ENCODE peak calls at places on chromosomes 11 and 22, in eight cellular contexts. One of them, this sample, is unnamed.

GRCh38 chr22:20464096-20464614 is 26.5 kb upstream of the SCARF2 start:
- DNase-seq in brain microvascular endothelial cell: no peak
- DNase-seq in AG04450: no peak
- DNase-seq in endothelial cell: no peak
- DNase-seq in A549: no peak
- DNase-seq in dorsolateral prefrontal cortex: no peak
- DNase-seq in right atrium auricular region: no peak
- DNase-seq in fibroblast of lung: no peak
- DNase-seq in this sample: no peak

GRCh38 chr22:42344391-42344861 is 74.0 kb upstream of the TCF20 start:
- DNase-seq in brain microvascular endothelial cell: peak
- DNase-seq in AG04450: no peak
- DNase-seq in endothelial cell: no peak
- DNase-seq in A549: no peak
- DNase-seq in dorsolateral prefrontal cortex: peak
- DNase-seq in right atrium auricular region: no peak
- DNase-seq in fibroblast of lung: peak
- DNase-seq in this sample: no peak

GRCh38 chr11:102886999-102887398 is 12.2 kb upstream of the MMP12 start:
- DNase-seq in brain microvascular endothelial cell: no peak
- DNase-seq in AG04450: no peak
- DNase-seq in endothelial cell: no peak
- DNase-seq in A549: no peak
- DNase-seq in dorsolateral prefrontal cortex: no peak
- DNase-seq in right atrium auricular region: no peak
- DNase-seq in fibroblast of lung: no peak
- DNase-seq in this sample: no peak

GRCh38 chr22:40654522-40655167 is 18.1 kb upstream of the MRTFA start:
- DNase-seq in brain microvascular endothelial cell: peak
- DNase-seq in AG04450: no peak
- DNase-seq in endothelial cell: peak
- DNase-seq in A549: peak
- DNase-seq in dorsolateral prefrontal cortex: peak
- DNase-seq in right atrium auricular region: peak
- DNase-seq in fibroblast of lung: peak
- DNase-seq in this sample: no peak

GRCh38 chr11:104151404-104152204 is 12.3 kb downstream of the PDGFD start:
- DNase-seq in brain microvascular endothelial cell: no peak
- DNase-seq in AG04450: no peak
- DNase-seq in endothelial cell: no peak
- DNase-seq in A549: no peak
- DNase-seq in dorsolateral prefrontal cortex: no peak
- DNase-seq in right atrium auricular region: no peak
- DNase-seq in fibroblast of lung: peak
- DNase-seq in this sample: no peak

GRCh38 chr11:827861-828167 is at the start of gene CRACR2B:
- DNase-seq in brain microvascular endothelial cell: no peak
- DNase-seq in AG04450: no peak
- DNase-seq in endothelial cell: no peak
- DNase-seq in A549: no peak
- DNase-seq in dorsolateral prefrontal cortex: no peak
- DNase-seq in right atrium auricular region: no peak
- DNase-seq in fibroblast of lung: no peak
- DNase-seq in this sample: no peak

GRCh38 chr11:48109046-48109666 is 107.5 kb upstream of the OR4B1 start:
- DNase-seq in brain microvascular endothelial cell: no peak
- DNase-seq in AG04450: no peak
- DNase-seq in endothelial cell: no peak
- DNase-seq in A549: peak
- DNase-seq in dorsolateral prefrontal cortex: no peak
- DNase-seq in right atrium auricular region: no peak
- DNase-seq in fibroblast of lung: peak
- DNase-seq in this sample: peak

GRCh38 chr11:96413408-96413807 is 23.6 kb downstream of the JRKL start:
- DNase-seq in brain microvascular endothelial cell: no peak
- DNase-seq in AG04450: no peak
- DNase-seq in endothelial cell: no peak
- DNase-seq in A549: no peak
- DNase-seq in dorsolateral prefrontal cortex: no peak
- DNase-seq in right atrium auricular region: no peak
- DNase-seq in fibroblast of lung: no peak
- DNase-seq in this sample: no peak

GRCh38 chr22:24813861-24814770 is 8.1 kb downstream of the SGSM1 start:
- DNase-seq in brain microvascular endothelial cell: no peak
- DNase-seq in AG04450: no peak
- DNase-seq in endothelial cell: no peak
- DNase-seq in A549: no peak
- DNase-seq in dorsolateral prefrontal cortex: no peak
- DNase-seq in right atrium auricular region: no peak
- DNase-seq in fibroblast of lung: no peak
- DNase-seq in this sample: no peak

GRCh38 chr11:33723238-33723881 is 12.9 kb downstream of the CD59 start:
- DNase-seq in brain microvascular endothelial cell: peak
- DNase-seq in AG04450: peak
- DNase-seq in endothelial cell: no peak
- DNase-seq in A549: peak
- DNase-seq in dorsolateral prefrontal cortex: no peak
- DNase-seq in right atrium auricular region: peak
- DNase-seq in fibroblast of lung: peak
- DNase-seq in this sample: no peak

GRCh38 chr11:68930991-68931855 is 27.5 kb downstream of the IGHMBP2 start:
- DNase-seq in brain microvascular endothelial cell: no peak
- DNase-seq in AG04450: no peak
- DNase-seq in endothelial cell: no peak
- DNase-seq in A549: no peak
- DNase-seq in dorsolateral prefrontal cortex: no peak
- DNase-seq in right atrium auricular region: no peak
- DNase-seq in fibroblast of lung: no peak
- DNase-seq in this sample: no peak

GRCh38 chr11:93585758-93586157 is 42.6 kb upstream of the SMCO4 start:
- DNase-seq in brain microvascular endothelial cell: peak
- DNase-seq in AG04450: peak
- DNase-seq in endothelial cell: no peak
- DNase-seq in A549: peak
- DNase-seq in dorsolateral prefrontal cortex: no peak
- DNase-seq in right atrium auricular region: no peak
- DNase-seq in fibroblast of lung: peak
- DNase-seq in this sample: no peak

GRCh38 chr11:65401073-65401802 is 14.8 kb downstream of the FRMD8 start:
- DNase-seq in brain microvascular endothelial cell: no peak
- DNase-seq in AG04450: no peak
- DNase-seq in endothelial cell: no peak
- DNase-seq in A549: no peak
- DNase-seq in dorsolateral prefrontal cortex: no peak
- DNase-seq in right atrium auricular region: no peak
- DNase-seq in fibroblast of lung: no peak
- DNase-seq in this sample: no peak

GRCh38 chr11:85718126-85718943 is 32.3 kb upstream of the CCDC89 start:
- DNase-seq in brain microvascular endothelial cell: no peak
- DNase-seq in AG04450: no peak
- DNase-seq in endothelial cell: no peak
- DNase-seq in A549: no peak
- DNase-seq in dorsolateral prefrontal cortex: no peak
- DNase-seq in right atrium auricular region: no peak
- DNase-seq in fibroblast of lung: peak
- DNase-seq in this sample: no peak

GRCh38 chr11:17402486-17402885 is 14.0 kb upstream of the KCNJ11 start:
- DNase-seq in brain microvascular endothelial cell: no peak
- DNase-seq in AG04450: no peak
- DNase-seq in endothelial cell: no peak
- DNase-seq in A549: no peak
- DNase-seq in dorsolateral prefrontal cortex: no peak
- DNase-seq in right atrium auricular region: no peak
- DNase-seq in fibroblast of lung: no peak
- DNase-seq in this sample: no peak

GRCh38 chr11:68298659-68299516 is 13.5 kb upstream of the LRP5 start:
- DNase-seq in brain microvascular endothelial cell: no peak
- DNase-seq in AG04450: no peak
- DNase-seq in endothelial cell: no peak
- DNase-seq in A549: no peak
- DNase-seq in dorsolateral prefrontal cortex: no peak
- DNase-seq in right atrium auricular region: no peak
- DNase-seq in fibroblast of lung: no peak
- DNase-seq in this sample: no peak

GRCh38 chr11:68581439-68581838 is 102.9 kb upstream of the GAL start:
- DNase-seq in brain microvascular endothelial cell: no peak
- DNase-seq in AG04450: no peak
- DNase-seq in endothelial cell: no peak
- DNase-seq in A549: no peak
- DNase-seq in dorsolateral prefrontal cortex: no peak
- DNase-seq in right atrium auricular region: no peak
- DNase-seq in fibroblast of lung: no peak
- DNase-seq in this sample: no peak

GRCh38 chr22:30038219-30038618 is 42.0 kb upstream of the HORMAD2 start:
- DNase-seq in brain microvascular endothelial cell: peak
- DNase-seq in AG04450: no peak
- DNase-seq in endothelial cell: no peak
- DNase-seq in A549: no peak
- DNase-seq in dorsolateral prefrontal cortex: no peak
- DNase-seq in right atrium auricular region: no peak
- DNase-seq in fibroblast of lung: peak
- DNase-seq in this sample: no peak

GRCh38 chr22:39290724-39291161 is 28.7 kb downstream of the RPL3 start:
- DNase-seq in brain microvascular endothelial cell: peak
- DNase-seq in AG04450: no peak
- DNase-seq in endothelial cell: no peak
- DNase-seq in A549: peak
- DNase-seq in dorsolateral prefrontal cortex: no peak
- DNase-seq in right atrium auricular region: peak
- DNase-seq in fibroblast of lung: peak
- DNase-seq in this sample: no peak

GRCh38 chr11:131470526-131470925 is 100.1 kb downstream of the NTM start:
- DNase-seq in brain microvascular endothelial cell: no peak
- DNase-seq in AG04450: no peak
- DNase-seq in endothelial cell: no peak
- DNase-seq in A549: no peak
- DNase-seq in dorsolateral prefrontal cortex: no peak
- DNase-seq in right atrium auricular region: no peak
- DNase-seq in fibroblast of lung: no peak
- DNase-seq in this sample: no peak

DNA sequence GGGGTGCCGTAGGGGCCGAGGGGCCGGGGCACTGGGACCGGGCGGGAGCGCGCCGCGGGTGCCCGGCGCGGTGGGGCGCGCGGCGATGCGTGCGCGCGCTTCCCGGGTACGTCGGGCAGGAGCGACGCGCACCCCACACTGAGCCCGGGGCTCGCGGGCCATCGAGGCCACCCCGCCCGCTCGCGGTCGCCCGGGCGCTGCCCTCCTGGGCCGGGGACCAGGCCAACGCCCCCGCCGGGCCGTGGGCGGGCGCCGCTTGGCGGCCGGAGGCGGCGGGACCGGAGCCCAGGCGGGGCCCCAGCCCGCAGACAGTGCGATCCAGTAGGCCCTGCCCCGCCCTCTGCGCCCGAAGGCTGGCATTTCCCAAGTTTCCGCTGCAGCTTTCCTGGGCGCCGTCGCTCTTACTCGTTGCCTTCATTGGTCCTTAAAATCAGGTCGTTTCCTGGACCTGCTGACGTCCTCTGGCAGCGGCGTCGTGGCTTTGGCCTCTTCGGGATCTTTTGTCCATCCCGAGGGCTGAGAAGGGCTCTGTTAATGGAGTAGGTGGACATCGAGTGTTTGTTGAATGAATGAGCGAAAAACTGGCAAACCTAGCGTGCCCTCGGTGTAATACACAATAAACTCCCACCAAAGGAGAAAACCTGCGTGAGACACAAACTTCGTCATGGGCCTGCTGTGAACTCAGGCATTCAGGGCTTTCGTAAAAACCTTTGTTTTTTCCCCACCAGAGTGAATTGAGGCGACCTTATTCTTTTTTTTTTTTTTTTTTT is 638 bp downstream of the PARVA start:
- DNase-seq in brain microvascular endothelial cell: peak
- DNase-seq in AG04450: no peak
- DNase-seq in endothelial cell: peak
- DNase-seq in A549: peak
- DNase-seq in dorsolateral prefrontal cortex: peak
- DNase-seq in right atrium auricular region: peak
- DNase-seq in fibroblast of lung: peak
- DNase-seq in this sample: no peak
- TF ChIP-seq CTCF in brain microvascular endothelial cell: no peak
- TF ChIP-seq CTCF in AG04450: peak
- TF ChIP-seq CTCF in endothelial cell: no peak
- TF ChIP-seq CTCF in A549: peak
- TF ChIP-seq CTCF in dorsolateral prefrontal cortex: no peak
- TF ChIP-seq CTCF in right atrium auricular region: peak
- TF ChIP-seq CTCF in fibroblast of lung: no peak
- TF ChIP-seq CTCF in this sample: no peak

GRCh38 chr22:36368359-36368983 is 19.3 kb downstream of the MYH9 start:
- DNase-seq in brain microvascular endothelial cell: no peak
- DNase-seq in AG04450: peak
- DNase-seq in endothelial cell: peak
- DNase-seq in A549: no peak
- DNase-seq in dorsolateral prefrontal cortex: no peak
- DNase-seq in right atrium auricular region: no peak
- DNase-seq in fibroblast of lung: peak
- DNase-seq in this sample: no peak
- TF ChIP-seq CTCF in brain microvascular endothelial cell: peak
- TF ChIP-seq CTCF in AG04450: peak
- TF ChIP-seq CTCF in endothelial cell: no peak
- TF ChIP-seq CTCF in A549: no peak
- TF ChIP-seq CTCF in dorsolateral prefrontal cortex: no peak
- TF ChIP-seq CTCF in right atrium auricular region: peak
- TF ChIP-seq CTCF in fibroblast of lung: peak
- TF ChIP-seq CTCF in this sample: no peak

DNA sequence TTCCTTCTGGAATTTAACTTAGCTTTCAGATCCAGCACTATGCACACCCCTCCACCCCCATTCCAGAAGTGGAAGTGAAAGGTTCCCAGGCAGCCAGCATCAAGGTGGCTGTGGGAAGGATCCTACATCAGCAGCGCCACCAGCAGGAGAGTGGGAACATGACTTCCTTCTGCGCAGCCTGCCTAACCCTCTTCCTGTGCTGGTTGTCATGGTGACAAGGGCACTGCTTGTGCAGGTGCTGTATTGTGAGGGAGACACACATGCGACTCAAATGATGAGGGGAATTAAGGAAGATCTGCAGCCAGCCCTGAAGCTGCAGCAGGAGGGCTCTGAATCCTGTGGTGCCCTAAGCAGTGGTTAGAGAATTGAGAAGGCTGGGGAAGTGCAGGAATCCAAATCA is 904.4 kb upstream of the API5 start:
- DNase-seq in brain microvascular endothelial cell: peak
- DNase-seq in AG04450: no peak
- DNase-seq in endothelial cell: peak
- DNase-seq in A549: no peak
- DNase-seq in dorsolateral prefrontal cortex: peak
- DNase-seq in right atrium auricular region: no peak
- DNase-seq in fibroblast of lung: no peak
- DNase-seq in this sample: no peak
- TF ChIP-seq CTCF in brain microvascular endothelial cell: peak
- TF ChIP-seq CTCF in AG04450: no peak
- TF ChIP-seq CTCF in endothelial cell: peak
- TF ChIP-seq CTCF in A549: no peak
- TF ChIP-seq CTCF in dorsolateral prefrontal cortex: peak
- TF ChIP-seq CTCF in right atrium auricular region: no peak
- TF ChIP-seq CTCF in fibroblast of lung: no peak
- TF ChIP-seq CTCF in this sample: no peak

DNA sequence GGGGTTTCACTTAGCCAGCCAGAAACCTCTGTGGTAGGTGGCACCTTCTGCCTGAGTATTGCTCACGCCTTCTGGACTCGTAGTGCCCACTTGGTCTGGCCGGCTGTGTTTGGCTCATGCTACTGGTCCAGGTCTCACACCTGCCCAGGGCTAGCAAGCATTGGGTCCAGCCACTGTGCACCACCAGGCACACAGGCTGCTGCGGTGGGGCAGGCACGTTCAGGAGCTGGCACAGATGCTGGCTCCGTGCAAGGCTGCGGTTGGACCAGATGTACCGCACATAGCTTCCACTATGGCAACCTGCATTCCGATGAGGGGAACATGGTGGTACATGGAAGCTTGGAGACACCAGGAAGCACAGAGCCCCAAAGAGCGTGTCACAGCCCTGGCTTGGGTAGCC is 34.8 kb upstream of the EXPH5 start:
- DNase-seq in brain microvascular endothelial cell: no peak
- DNase-seq in AG04450: no peak
- DNase-seq in endothelial cell: no peak
- DNase-seq in A549: no peak
- DNase-seq in dorsolateral prefrontal cortex: no peak
- DNase-seq in right atrium auricular region: no peak
- DNase-seq in fibroblast of lung: no peak
- DNase-seq in this sample: no peak
- TF ChIP-seq CTCF in brain microvascular endothelial cell: no peak
- TF ChIP-seq CTCF in AG04450: no peak
- TF ChIP-seq CTCF in endothelial cell: no peak
- TF ChIP-seq CTCF in A549: no peak
- TF ChIP-seq CTCF in dorsolateral prefrontal cortex: no peak
- TF ChIP-seq CTCF in right atrium auricular region: no peak
- TF ChIP-seq CTCF in fibroblast of lung: no peak
- TF ChIP-seq CTCF in this sample: no peak

This sample was measured in D721Med.